ENCODE peak calls at places on chromosome 12, in seven cellular contexts. F is mucosa of descending colon; J is ELR; V is GM04503; U is NCI-H2081; R is NCI-H510A treated with DMSO at 0.1 percent for 48 hours; S is stimulated activated CD8-positive, alpha-beta memory T cell treated with anti-CD3 and anti-CD28 coated beads, Interleukin-2, amount 100 ng/mL, for 1 hour. H is an unnamed sample.

GRCh38 chr12:93946542-93947150 is 201.7 kb upstream of the PLXNC1 start:
- DNase-seq in U (no peak), V (no peak), S (no peak), J (peak; percentile 41), R (no peak), F (no peak), H (no peak)

GRCh38 chr12:94689002-94689645 is 38.8 kb upstream of the TMCC3 start:
- DNase-seq in S (no peak), R (no peak), F (no peak), U (no peak), J (peak; percentile 45), V (no peak), H (no peak)

GRCh38 chr12:54033106-54033979 is 493 bp downstream of the HOXC5 start:
- DNase-seq in S (no peak), J (peak; percentile 74), F (peak; percentile 55), R (peak; percentile 50), U (no peak), V (no peak), H (peak; percentile 9)

GRCh38 chr12:3285570-3285969 is 205.4 kb upstream of the PRMT8 start:
- DNase-seq in J (no peak), R (no peak), U (no peak), S (no peak), F (no peak), V (no peak), H (no peak)

GRCh38 chr12:1916396-1917171 is 1.9 kb downstream of the CACNA2D4 start:
- DNase-seq in S (no peak), F (no peak), J (no peak), R (peak; percentile 38), V (no peak), U (peak; percentile 33), H (no peak)

GRCh38 chr12:16955083-16955657 is 349.2 kb upstream of the LMO3 start:
- DNase-seq in R (no peak), F (no peak), J (peak; percentile 86), U (no peak), V (no peak), S (no peak), H (no peak)

GRCh38 chr12:38144601-38145436 is 171.8 kb upstream of the ALG10B start:
- DNase-seq in V (no peak), F (no peak), R (no peak), J (peak; percentile 15), U (no peak), S (no peak), H (no peak)

GRCh38 chr12:118307069-118307954 is 65.4 kb downstream of the TAOK3 start:
- DNase-seq in V (peak; percentile 91), F (no peak), U (no peak), J (peak; percentile 96), S (no peak), R (no peak), H (no peak)

GRCh38 chr12:78977463-78977862 is 112.9 kb downstream of the SYT1 start:
- DNase-seq in S (no peak), R (no peak), V (no peak), F (no peak), J (peak; percentile 39), U (no peak), H (no peak)

GRCh38 chr12:56644654-56645053 is 1.1 kb downstream of the ATP5F1B start:
- DNase-seq in U (no peak), F (no peak), V (no peak), S (no peak), J (peak; percentile 46), R (peak; percentile 4), H (no peak)

GRCh38 chr12:15738438-15739015 is 50.7 kb downstream of the EPS8 start:
- DNase-seq in U (no peak), F (no peak), V (no peak), J (no peak), R (no peak), S (no peak), H (no peak)

GRCh38 chr12:13196302-13196921 is at the start of gene EMP1:
- DNase-seq in V (peak; percentile 99), F (peak; percentile 88), R (no peak), J (peak; percentile 100), S (peak; percentile 54), U (no peak), H (peak; percentile 46)

GRCh38 chr12:127629066-127629820 is 637.7 kb upstream of the TMEM132C start:
- DNase-seq in R (no peak), S (no peak), V (no peak), F (no peak), J (peak; percentile 10), U (peak; percentile 15), H (no peak)

GRCh38 chr12:4526923-4527546 is 11.7 kb upstream of the RAD51AP1 start:
- DNase-seq in J (peak; percentile 49), S (no peak), R (peak; percentile 12), F (no peak), V (no peak), U (peak; percentile 18), H (no peak)

GRCh38 chr12:42213954-42214426 is 24.1 kb downstream of the YAF2 start:
- DNase-seq in J (no peak), S (no peak), F (no peak), V (no peak), R (no peak), U (no peak), H (peak; percentile 73)

GRCh38 chr12:31207799-31208465 is 118.0 kb downstream of the SINHCAF start:
- DNase-seq in U (no peak), V (no peak), J (peak; percentile 16), R (no peak), F (no peak), S (no peak), H (no peak)

H was measured in DMS79.